ENCODE peak calls at places on chromosomes 1 and 21, in four cellular contexts. Z, Q, B and C are unnamed samples.

GRCh38 chr1:41365772-41366427 is 4.7 kb downstream of the FOXO6 start:
- DNase-seq in Z (no peak), Q (peak; percentile 58), B (no peak), C (no peak)

GRCh38 chr1:110513511-110513910 is 5.5 kb downstream of the KCNA10 start:
- DNase-seq in Z (no peak), Q (no peak), B (peak; percentile 34), C (no peak)

GRCh38 chr21:44517175-44517899 is 22.7 kb downstream of the KRTAP10-1 start:
- DNase-seq in Z (peak; percentile 29), Q (peak; percentile 88), B (no peak), C (peak; percentile 26)

GRCh38 chr21:18832081-18832670 is 428.6 kb upstream of the TMPRSS15 start:
- DNase-seq in Z (no peak), Q (no peak), B (peak; percentile 20), C (no peak)

GRCh38 chr1:234322979-234323378 is 50.3 kb upstream of the COA6 start:
- DNase-seq in Z (peak; percentile 17), Q (peak; percentile 52), B (no peak), C (no peak)

GRCh38 chr1:6087958-6088357 is 42.3 kb downstream of the KCNAB2 start:
- DNase-seq in Z (no peak), Q (no peak), B (no peak), C (no peak)

GRCh38 chr1:230977781-230978490 is 725 bp downstream of the TTC13 start:
- DNase-seq in Z (peak; percentile 11), Q (peak; percentile 52), B (peak; percentile 34), C (peak; percentile 18)

GRCh38 chr1:46483597-46483996 is 6.0 kb upstream of the DMBX1 start:
- DNase-seq in Z (no peak), Q (no peak), B (no peak), C (no peak)

GRCh38 chr1:89566761-89567174 is 42.1 kb downstream of the LRRC8B start:
- DNase-seq in Z (peak; percentile 13), Q (peak; percentile 77), B (no peak), C (no peak)

GRCh38 chr1:210696709-210697108 is 368.0 kb downstream of the HHAT start:
- DNase-seq in Z (no peak), Q (no peak), B (no peak), C (no peak)

GRCh38 chr1:2134232-2134603 is 60.4 kb downstream of the FAAP20 start:
- DNase-seq in Z (no peak), Q (no peak), B (no peak), C (no peak)

GRCh38 chr1:112808861-112809684 is 93.9 kb upstream of the PPM1J start:
- DNase-seq in Z (peak; percentile 57), Q (peak; percentile 62), B (peak; percentile 51), C (peak; percentile 86)

GRCh38 chr1:26164036-26164927 is 4.5 kb downstream of the C1orf232 start:
- DNase-seq in Z (no peak), Q (peak; percentile 30), B (no peak), C (no peak)
- TF ChIP-seq CTCF in Z (peak; percentile 62), Q (peak; percentile 24), B (peak; percentile 73), C (peak; percentile 91)

GRCh38 chr1:26376050-26376449 is 3.5 kb upstream of the ZNF683 start:
- DNase-seq in Z (no peak), Q (no peak), B (no peak), C (no peak)

GRCh38 chr1:26378879-26379251 is 6.3 kb upstream of the ZNF683 start:
- DNase-seq in Z (no peak), Q (no peak), B (no peak), C (no peak)

GRCh38 chr1:26373789-26374188 is 1.2 kb upstream of the ZNF683 start:
- DNase-seq in Z (no peak), Q (no peak), B (no peak), C (no peak)

GRCh38 chr1:26375081-26375480 is 2.5 kb upstream of the ZNF683 start:
- DNase-seq in Z (no peak), Q (no peak), B (no peak), C (no peak)

GRCh38 chr1:26378088-26378878 is 5.7 kb upstream of the ZNF683 start:
- DNase-seq in Z (peak; percentile 98), Q (peak; percentile 45), B (peak; percentile 95), C (peak; percentile 97)
- H3K27ac ChIP-seq in Z (peak overlapping the region; percentile 95), Q (no peak overlapping the region), B (peak overlapping the region; percentile 46), C (peak overlapping the region; percentile 100)

DNA sequence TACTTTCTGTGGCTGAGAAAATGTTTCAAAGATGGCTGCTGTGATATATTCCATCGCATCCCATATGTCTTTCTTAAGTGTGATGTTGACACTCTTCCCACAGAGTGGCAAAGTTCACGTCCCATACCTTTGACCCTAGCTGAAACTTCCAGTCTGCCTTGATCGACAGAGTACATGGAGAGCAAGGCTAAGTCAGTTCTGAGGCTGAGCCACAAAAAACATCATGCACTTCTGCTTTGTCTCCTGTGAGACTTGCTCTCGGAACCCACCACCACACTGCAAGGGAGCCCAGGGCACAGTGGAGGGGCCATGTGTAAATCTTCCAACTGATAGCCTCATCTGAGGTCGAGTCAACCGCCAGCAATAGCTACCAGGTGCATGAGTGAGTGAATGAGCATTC is 431.9 kb upstream of the RUNX1 start:
- DNase-seq in Z (no peak), Q (no peak), B (no peak), C (no peak)
- TF ChIP-seq CTCF in Z (no peak), Q (no peak), B (no peak), C (no peak)

DNA sequence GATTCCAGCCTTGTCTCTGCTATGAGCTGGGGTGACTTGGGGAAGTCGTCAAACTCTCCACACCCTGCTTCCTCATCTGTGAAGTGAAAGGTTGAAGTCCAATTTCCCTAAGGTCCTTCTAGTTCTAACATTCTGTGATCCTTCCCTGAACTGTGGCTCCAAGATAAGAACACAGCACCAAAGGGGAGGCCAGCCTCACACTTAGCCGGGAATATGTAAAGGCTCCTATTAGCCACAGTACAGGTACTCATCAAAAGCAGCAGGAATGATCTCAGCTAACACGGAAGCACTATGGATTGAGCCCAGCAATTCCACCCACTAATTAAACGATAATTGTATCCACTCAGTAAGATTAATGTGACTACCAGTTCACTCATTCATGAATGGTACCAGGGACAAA is 4.0 kb downstream of the SLC30A10 start:
- DNase-seq in Z (no peak), Q (no peak), B (no peak), C (no peak)
- H3K27ac ChIP-seq in Z (no peak overlapping the region), Q (no peak overlapping the region), B (no peak overlapping the region), C (no peak overlapping the region)

DNA sequence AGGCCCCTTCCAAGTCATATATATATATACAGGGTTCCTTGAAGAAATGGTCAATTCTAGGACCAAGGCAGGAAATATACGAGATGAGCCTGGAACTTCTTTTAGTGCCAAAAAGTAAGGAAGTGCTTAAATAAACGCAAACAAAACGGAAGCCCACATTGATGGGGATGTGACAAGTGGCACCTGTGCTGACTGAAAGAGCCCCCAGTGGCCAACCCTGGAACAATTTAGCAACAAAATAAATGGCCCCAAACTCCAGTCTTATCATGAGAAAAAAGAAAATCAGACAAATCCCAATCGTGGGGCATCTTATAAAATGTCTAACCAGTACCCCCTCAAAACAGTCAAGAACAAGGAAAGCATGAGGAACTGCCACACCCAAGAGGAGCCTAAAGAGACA is 17.7 kb downstream of the PLA2G5 start:
- DNase-seq in Z (no peak), Q (no peak), B (no peak), C (no peak)
- TF ChIP-seq CTCF in Z (no peak), Q (no peak), B (peak; percentile 19), C (no peak)